ENCODE peak calls at places on chromosomes 12 and 14, in eight cellular contexts. M is CD4-positive, alpha-beta memory T cell; H is heart left ventricle; F is psoas muscle; J is pancreas; S is ovary; A is prostate gland; T is body of pancreas. Y is an unnamed sample. For H3K36me3, the result is how much of the 10 kb centered on the place peaks cover.

GRCh38 chr14:80974338-80975078 is 19.1 kb downstream of the TSHR start:
- DNase-seq in M (no peak), H (no peak), F (no peak), J (no peak), S (no peak), A (no peak), T (no peak), Y (no peak)

GRCh38 chr14:96461950-96462798 is 40.0 kb upstream of the PAPOLA start:
- DNase-seq in M (no peak), H (no peak), F (no peak), J (no peak), S (no peak), A (no peak), T (peak), Y (no peak)

GRCh38 chr12:11746024-11746771 is 96.7 kb downstream of the ETV6 start:
- DNase-seq in M (no peak), H (no peak), F (no peak), J (no peak), S (no peak), A (peak), T (no peak), Y (no peak)

GRCh38 chr12:46219892-46220655 is 48.8 kb downstream of the SLC38A1 start:
- DNase-seq in M (peak), H (no peak), F (no peak), J (no peak), S (no peak), A (no peak), T (no peak), Y (no peak)

GRCh38 chr12:67590122-67590795 is 58.3 kb upstream of the DYRK2 start:
- DNase-seq in M (peak), H (no peak), F (no peak), J (no peak), S (no peak), A (no peak), T (no peak), Y (no peak)

GRCh38 chr12:57832966-57833365 is 13.6 kb downstream of the CTDSP2 start:
- DNase-seq in M (no peak), H (no peak), F (no peak), J (no peak), S (no peak), A (no peak), T (no peak), Y (no peak)

GRCh38 chr14:63493246-63493645 is 49.9 kb downstream of the PPP2R5E start:
- DNase-seq in M (no peak), H (no peak), F (no peak), J (no peak), S (no peak), A (no peak), T (no peak), Y (no peak)

GRCh38 chr14:100586520-100587247 is 533 bp downstream of the BEGAIN start:
- DNase-seq in M (no peak), H (no peak), F (peak), J (peak), S (no peak), A (no peak), T (peak), Y (no peak)

GRCh38 chr14:68450391-68451120 is 342.3 kb downstream of the ZFP36L1 start:
- DNase-seq in M (no peak), H (no peak), F (no peak), J (no peak), S (no peak), A (no peak), T (no peak), Y (no peak)

GRCh38 chr14:99418217-99418616 is 62.4 kb downstream of the SETD3 start:
- DNase-seq in M (no peak), H (no peak), F (no peak), J (no peak), S (no peak), A (no peak), T (no peak), Y (no peak)

GRCh38 chr14:67524152-67524963 is 8.7 kb upstream of the PLEKHH1 start:
- DNase-seq in M (no peak), H (no peak), F (no peak), J (no peak), S (no peak), A (no peak), T (no peak), Y (no peak)

GRCh38 chr12:12072064-12072760 is 1.5 kb downstream of the BCL2L14 start:
- DNase-seq in M (peak), H (no peak), F (no peak), J (peak), S (no peak), A (peak), T (peak), Y (no peak)

GRCh38 chr14:38481939-38482678 is 226.2 kb upstream of the CLEC14A start:
- DNase-seq in M (peak), H (no peak), F (no peak), J (no peak), S (no peak), A (no peak), T (no peak), Y (no peak)

GRCh38 chr12:101935769-101936741 is 58.7 kb downstream of the DRAM1 start:
- DNase-seq in M (no peak), H (peak), F (peak), J (no peak), S (peak), A (no peak), T (no peak), Y (peak)

DNA sequence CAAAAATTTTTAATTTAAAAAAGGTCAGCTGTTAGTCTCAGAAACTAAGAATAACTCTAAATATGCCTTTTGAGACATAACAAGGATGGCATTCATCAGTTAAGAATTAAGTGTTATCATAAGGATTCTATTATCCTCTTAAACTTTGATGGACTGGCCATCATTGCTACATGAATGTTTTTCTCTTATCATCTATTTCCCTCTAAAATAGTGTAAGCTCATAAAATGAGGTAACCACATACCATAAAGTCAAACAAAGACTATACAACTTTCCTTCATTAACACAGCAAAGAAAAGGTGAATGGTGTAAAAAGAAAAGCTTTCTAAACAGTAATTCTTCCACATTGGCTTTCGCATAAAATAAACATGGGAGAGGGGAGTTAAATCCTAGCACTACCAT is 41.1 kb downstream of the TMTC1 start:
- DNase-seq in M (no peak), H (no peak), F (no peak), J (no peak), S (no peak), A (no peak), T (no peak), Y (no peak)
- H3K27ac ChIP-seq in M (no peak), H (peak), F (peak), J (no peak), S (no peak), A (no peak), T (no peak), Y (peak)

DNA sequence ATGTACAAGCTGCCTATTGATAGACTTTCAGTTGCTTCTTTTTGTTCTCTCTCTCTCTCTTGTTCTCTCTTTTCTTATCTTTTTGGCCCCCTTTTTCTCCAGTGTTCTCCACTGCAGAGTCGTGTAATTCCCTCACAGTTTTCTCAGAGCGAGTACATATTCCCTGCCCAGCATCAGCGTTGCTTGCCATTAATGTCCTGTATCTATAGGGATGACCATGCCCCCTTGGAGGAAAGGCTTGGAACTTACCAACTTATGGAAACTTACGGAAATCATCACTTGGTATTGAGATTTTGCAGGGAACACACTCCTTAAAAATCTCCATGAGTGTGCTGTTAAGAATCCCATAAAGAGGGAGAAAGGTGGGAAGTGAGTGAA is 14.3 kb upstream of the COL2A1 start:
- DNase-seq in M (no peak), H (no peak), F (no peak), J (no peak), S (no peak), A (no peak), T (no peak), Y (no peak)
- H3K36me3 ChIP-seq in M (under half), H (under half), F (under half), J (under half), S (under half), A (under half), T (under half), Y (under half)

DNA sequence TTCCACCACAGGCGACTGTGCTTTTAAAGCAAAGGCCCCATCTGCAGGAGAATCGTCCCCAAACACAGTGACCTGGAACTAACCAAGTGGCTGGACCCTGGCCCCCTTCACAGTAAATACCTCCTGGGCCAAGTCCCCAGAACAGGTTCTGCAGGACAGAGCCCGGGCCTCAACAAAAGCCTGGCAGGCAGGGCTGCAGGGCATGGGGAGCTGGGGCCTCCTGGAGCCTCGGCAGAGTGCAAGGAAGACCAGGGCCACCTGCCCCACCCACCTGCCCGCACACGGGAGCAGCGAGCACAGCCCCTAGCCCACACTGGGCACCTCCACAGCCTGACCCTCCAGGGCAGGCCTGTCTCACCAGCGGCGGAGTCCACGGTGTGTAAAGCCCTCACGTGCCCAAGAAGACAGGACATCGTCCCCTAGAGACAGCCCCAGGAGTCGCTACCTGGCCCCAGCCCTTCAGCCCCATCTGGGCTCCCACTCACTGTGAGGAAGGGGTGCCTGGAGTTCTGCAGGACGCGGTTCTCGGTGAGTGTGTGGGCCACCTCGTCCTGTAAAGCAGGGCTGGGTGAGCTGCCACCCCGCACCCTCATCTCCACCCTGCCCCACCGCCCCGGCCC is 21.0 kb downstream of the AKT1 start:
- DNase-seq in M (no peak), H (no peak), F (no peak), J (peak), S (no peak), A (peak), T (peak), Y (no peak)
- H3K27ac ChIP-seq in M (no peak), H (no peak), F (no peak), J (no peak), S (no peak), A (peak), T (peak), Y (no peak)

DNA sequence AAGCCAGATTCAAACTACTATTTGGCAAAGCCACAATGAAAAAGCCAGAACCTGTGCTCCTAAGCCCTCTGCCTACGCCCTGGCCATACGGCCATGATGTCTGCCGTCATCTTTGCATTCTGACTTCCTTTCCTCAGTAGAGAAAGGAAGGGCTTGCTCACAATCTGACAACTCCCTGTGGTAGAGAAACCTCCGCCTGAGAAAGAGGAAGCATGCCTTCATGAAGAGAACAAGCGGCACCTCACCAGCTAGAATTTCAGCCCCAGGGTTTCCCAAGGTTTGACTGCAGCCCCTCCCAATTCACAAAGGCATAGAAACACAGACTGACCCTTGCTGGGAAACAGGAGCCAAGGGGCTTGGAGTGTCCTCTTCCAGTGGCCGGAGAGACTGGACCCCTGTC is 25.7 kb downstream of the TEP1 start:
- DNase-seq in M (no peak), H (no peak), F (no peak), J (no peak), S (no peak), A (no peak), T (no peak), Y (no peak)
- H3K36me3 ChIP-seq in M (half or more), H (half or more), F (half or more), J (under half), S (under half), A (half or more), T (half or more), Y (half or more)

DNA sequence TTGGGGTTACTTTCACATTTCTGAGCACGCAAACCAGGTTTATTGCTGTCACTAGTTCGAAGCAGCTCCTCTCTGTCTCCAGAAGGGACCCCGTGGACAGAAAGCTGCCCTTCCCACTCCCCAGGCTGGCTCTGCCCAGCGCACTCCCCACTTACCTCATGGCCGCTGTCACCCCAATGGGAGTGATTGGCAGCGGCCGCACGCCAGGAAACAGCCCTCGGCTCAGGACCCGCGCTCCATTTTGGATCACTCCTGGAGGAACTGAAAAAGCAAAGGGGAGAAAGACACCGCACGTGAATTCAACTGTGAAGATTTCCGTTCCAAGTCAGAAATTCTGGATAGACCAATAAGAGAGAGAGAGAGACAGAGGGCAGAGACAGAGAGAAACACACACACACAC is 236.5 kb downstream of the FOXN3 start:
- DNase-seq in M (no peak), H (no peak), F (no peak), J (no peak), S (no peak), A (no peak), T (no peak), Y (no peak)
- H3K27ac ChIP-seq in M (no peak), H (no peak), F (peak), J (no peak), S (no peak), A (no peak), T (no peak), Y (peak)

DNA sequence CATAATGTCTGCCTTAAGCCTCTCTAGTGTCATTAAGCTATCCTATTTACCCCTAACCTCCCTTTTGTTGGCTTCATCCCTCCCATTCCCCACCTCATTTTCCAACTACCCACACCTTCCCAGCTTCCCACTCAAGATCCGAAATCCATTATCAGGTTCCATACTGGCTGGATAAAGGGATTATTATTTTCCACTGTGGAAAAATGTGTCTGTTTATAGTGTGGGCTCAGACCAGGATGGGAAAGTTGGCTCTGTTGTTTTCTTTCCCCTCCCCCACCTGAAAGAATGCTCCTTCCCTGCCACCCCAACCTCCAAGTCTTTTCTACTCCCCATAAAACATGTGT is 49.8 kb downstream of the SUSD6 start:
- DNase-seq in M (no peak), H (no peak), F (no peak), J (no peak), S (no peak), A (no peak), T (no peak), Y (no peak)
- H3K36me3 ChIP-seq in M (under half), H (under half), F (under half), J (under half), S (under half), A (under half), T (under half), Y (under half)